ENCODE peak calls at places on chromosome 10, in five cellular contexts. B is A549; O is right cardiac atrium; J is CD4-positive, alpha-beta memory T cell; M is pancreas. N is an unnamed sample.

GRCh38 chr10:124447741-124448466 is 1.9 kb downstream of the NKX1-2 start:
- DNase-seq in B (no peak), O (no peak), J (no peak), M (peak), N (peak)

GRCh38 chr10:110151467-110151866 is 55.9 kb upstream of the MXI1 start:
- DNase-seq in B (no peak), O (no peak), J (no peak), M (peak), N (peak)

GRCh38 chr10:96721207-96721572 is 876 bp upstream of the PIK3AP1 start:
- DNase-seq in B (no peak), O (no peak), J (no peak), M (no peak), N (no peak)

GRCh38 chr10:5563237-5563961 is 38.6 kb downstream of the CALML3 start:
- DNase-seq in B (no peak), O (no peak), J (no peak), M (no peak), N (no peak)

GRCh38 chr10:112122827-112123226 is 60.7 kb downstream of the GPAM start:
- DNase-seq in B (no peak), O (no peak), J (no peak), M (no peak), N (no peak)

GRCh38 chr10:28111712-28112111 is 112.8 kb upstream of the ODAD2 start:
- DNase-seq in B (no peak), O (no peak), J (no peak), M (no peak), N (no peak)

GRCh38 chr10:5545778-5546710 is 21.3 kb downstream of the CALML3 start:
- DNase-seq in B (peak), O (peak), J (no peak), M (no peak), N (no peak)

GRCh38 chr10:59718246-59718645 is 8.6 kb upstream of the SLC16A9 start:
- DNase-seq in B (no peak), O (no peak), J (no peak), M (no peak), N (no peak)

GRCh38 chr10:32790483-32790882 is 167.5 kb downstream of the ITGB1 start:
- DNase-seq in B (no peak), O (no peak), J (no peak), M (no peak), N (no peak)

GRCh38 chr10:96387151-96387550 is 28.3 kb upstream of the OPALIN start:
- DNase-seq in B (no peak), O (no peak), J (no peak), M (no peak), N (no peak)

GRCh38 chr10:131684976-131685375 is 215.8 kb upstream of the PPP2R2D start:
- DNase-seq in B (no peak), O (no peak), J (no peak), M (no peak), N (no peak)

GRCh38 chr10:132517951-132518521 is 19.6 kb upstream of the INPP5A start:
- DNase-seq in B (no peak), O (no peak), J (no peak), M (peak), N (peak)

GRCh38 chr10:131858583-131859340 is 42.0 kb upstream of the PPP2R2D start:
- DNase-seq in B (no peak), O (no peak), J (no peak), M (no peak), N (no peak)

GRCh38 chr10:133377818-133378250 is 1.2 kb upstream of the PAOX start:
- DNase-seq in B (no peak), O (no peak), J (no peak), M (no peak), N (no peak)

GRCh38 chr10:24034571-24034970 is 174.4 kb upstream of the KIAA1217 start:
- DNase-seq in B (peak), O (peak), J (no peak), M (no peak), N (no peak)

GRCh38 chr10:103479135-103479534 is at the start of gene CALHM3:
- DNase-seq in B (peak), O (no peak), J (no peak), M (no peak), N (no peak)

GRCh38 chr10:235921-236320 is 100.7 kb downstream of the ZMYND11 start:
- DNase-seq in B (no peak), O (no peak), J (no peak), M (no peak), N (no peak)

GRCh38 chr10:24008164-24009066 is 200.5 kb upstream of the KIAA1217 start:
- DNase-seq in B (no peak), O (no peak), J (no peak), M (no peak), N (peak)

GRCh38 chr10:49268185-49268584 is 30.8 kb upstream of the C10orf71 start:
- DNase-seq in B (no peak), O (no peak), J (no peak), M (no peak), N (no peak)

GRCh38 chr10:133125901-133126300 is 34.1 kb upstream of the KNDC1 start:
- DNase-seq in B (no peak), O (no peak), J (no peak), M (peak), N (no peak)

GRCh38 chr10:31888442-31888841 is 40.2 kb downstream of the ARHGAP12 start:
- DNase-seq in B (no peak), O (no peak), J (no peak), M (no peak), N (no peak)

GRCh38 chr10:93186631-93187030 is 112.9 kb downstream of the CYP26A1 start:
- DNase-seq in B (no peak), O (no peak), J (no peak), M (no peak), N (no peak)

GRCh38 chr10:125479059-125479458 is 203.9 kb downstream of the TEX36 start:
- DNase-seq in B (no peak), O (no peak), J (no peak), M (no peak), N (no peak)

GRCh38 chr10:290026-290725 is 154.9 kb downstream of the ZMYND11 start:
- DNase-seq in B (no peak), O (no peak), J (no peak), M (no peak), N (no peak)

GRCh38 chr10:122463466-122464157 is 2.3 kb downstream of the HTRA1 start:
- DNase-seq in B (no peak), O (no peak), J (no peak), M (no peak), N (no peak)

GRCh38 chr10:102400061-102400460 is 4.6 kb downstream of the NFKB2 start:
- DNase-seq in B (no peak), O (no peak), J (no peak), M (peak), N (no peak)

GRCh38 chr10:81018898-81019890 is 481.5 kb downstream of the SH2D4B start:
- DNase-seq in B (peak), O (no peak), J (no peak), M (no peak), N (peak)

GRCh38 chr10:3107426-3107961 is 40.1 kb downstream of the PFKP start:
- DNase-seq in B (peak), O (peak), J (no peak), M (no peak), N (no peak)

GRCh38 chr10:32795598-32796183 is 162.3 kb downstream of the ITGB1 start:
- DNase-seq in B (peak), O (no peak), J (no peak), M (no peak), N (peak)

GRCh38 chr10:114397651-114398145 is 6.6 kb downstream of the AFAP1L2 start:
- DNase-seq in B (no peak), O (no peak), J (no peak), M (no peak), N (no peak)

GRCh38 chr10:70333268-70333667 is 49.2 kb downstream of the LRRC20 start:
- DNase-seq in B (no peak), O (no peak), J (no peak), M (no peak), N (no peak)

GRCh38 chr10:70331160-70331485 is 47.3 kb upstream of the NPFFR1 start:
- DNase-seq in B (no peak), O (no peak), J (no peak), M (no peak), N (no peak)

GRCh38 chr10:70330671-70331070 is 46.9 kb upstream of the NPFFR1 start:
- DNase-seq in B (no peak), O (no peak), J (no peak), M (no peak), N (no peak)

GRCh38 chr10:70328987-70329386 is 45.2 kb upstream of the NPFFR1 start:
- DNase-seq in B (no peak), O (no peak), J (no peak), M (no peak), N (no peak)

GRCh38 chr10:70331486-70332268 is 47.9 kb upstream of the NPFFR1 start:
- DNase-seq in B (peak), O (peak), J (peak), M (no peak), N (no peak)
- H3K4me3 ChIP-seq in B (no peak), O (no peak), J (no peak), M (no peak), N (no peak)

GRCh38 chr10:101230185-101230917 is 1.1 kb upstream of the LBX1 start:
- DNase-seq in B (no peak), O (no peak), J (no peak), M (no peak), N (no peak)
- H3K4me3 ChIP-seq in B (no peak), O (peak), J (no peak), M (no peak), N (peak)

GRCh38 chr10:87660484-87661133 is 931 bp downstream of the PAPSS2 start:
- DNase-seq in B (peak), O (peak), J (no peak), M (no peak), N (no peak)

GRCh38 chr10:87658383-87658795 is 1.3 kb upstream of the PAPSS2 start:
- DNase-seq in B (peak), O (no peak), J (no peak), M (no peak), N (no peak)

GRCh38 chr10:87659571-87660483 is at the start of gene PAPSS2:
- DNase-seq in B (peak), O (peak), J (no peak), M (peak), N (peak)

GRCh38 chr10:87657370-87657769 is 2.3 kb upstream of the PAPSS2 start:
- DNase-seq in B (peak), O (peak), J (no peak), M (no peak), N (no peak)

GRCh38 chr10:87658858-87659555 is 671 bp upstream of the PAPSS2 start:
- DNase-seq in B (peak), O (no peak), J (no peak), M (no peak), N (no peak)
- H3K4me3 ChIP-seq in B (peak), O (peak), J (no peak), M (peak), N (peak)

DNA sequence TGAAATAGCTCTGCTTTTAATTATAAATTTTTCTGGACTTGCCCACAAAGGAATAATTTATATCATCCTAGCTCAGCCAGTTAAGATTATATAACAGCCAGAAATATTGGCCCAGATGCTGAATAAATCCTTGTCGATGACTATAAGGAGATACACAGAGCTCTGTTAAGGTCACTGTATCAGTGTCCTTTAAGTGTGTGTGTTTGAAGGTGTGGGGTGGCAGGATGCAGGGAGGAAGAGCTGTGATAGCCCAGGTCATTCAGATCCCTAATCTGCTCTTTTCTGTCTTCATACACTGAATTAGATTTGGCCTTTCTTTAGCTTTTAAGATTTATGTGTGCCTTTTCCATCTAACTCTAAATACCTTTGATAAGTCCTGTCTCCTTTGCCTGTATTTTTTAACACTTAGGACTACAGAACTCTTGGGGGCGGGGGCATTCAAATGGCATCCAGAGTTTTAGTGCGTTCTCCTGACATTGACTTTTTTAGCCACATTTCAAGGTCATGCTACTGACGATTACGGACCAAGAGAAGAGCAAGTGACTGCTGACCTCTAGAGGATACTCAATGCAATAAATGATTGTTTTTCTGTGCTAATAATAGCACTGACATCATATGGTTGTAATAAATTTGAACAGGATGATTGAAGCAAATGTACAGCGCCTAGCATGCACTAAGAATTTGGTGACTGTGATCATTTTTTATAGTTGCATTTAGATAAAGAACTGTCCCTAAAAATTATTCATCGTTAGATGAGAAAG is 172.3 kb downstream of the CACNB2 start:
- DNase-seq in B (peak), O (no peak), J (no peak), M (no peak), N (peak)
- H3K4me3 ChIP-seq in B (no peak), O (no peak), J (no peak), M (peak), N (no peak)

GRCh38 chr10:126931548-126931947 is 26.3 kb downstream of the DOCK1 start:
- DNase-seq in B (no peak), O (no peak), J (no peak), M (no peak), N (no peak)
- H3K4me3 ChIP-seq in B (no peak), O (peak), J (no peak), M (no peak), N (no peak)

GRCh38 chr10:121282797-121283515 is 315.3 kb downstream of the FGFR2 start:
- DNase-seq in B (no peak), O (no peak), J (no peak), M (no peak), N (no peak)

GRCh38 chr10:121281576-121281975 is 316.7 kb downstream of the FGFR2 start:
- DNase-seq in B (no peak), O (no peak), J (no peak), M (no peak), N (no peak)

GRCh38 chr10:121285797-121286196 is 312.4 kb downstream of the FGFR2 start:
- DNase-seq in B (no peak), O (no peak), J (no peak), M (no peak), N (no peak)

GRCh38 chr10:121284952-121285351 is 313.3 kb downstream of the FGFR2 start:
- DNase-seq in B (no peak), O (no peak), J (no peak), M (no peak), N (no peak)

GRCh38 chr10:121282264-121282663 is 316.0 kb downstream of the FGFR2 start:
- DNase-seq in B (no peak), O (no peak), J (no peak), M (no peak), N (no peak)
- H3K4me3 ChIP-seq in B (no peak), O (no peak), J (no peak), M (no peak), N (no peak)

GRCh38 chr10:17003666-17004065 is 125.9 kb downstream of the CUBN start:
- DNase-seq in B (no peak), O (no peak), J (peak), M (no peak), N (no peak)

GRCh38 chr10:17006631-17007161 is 122.9 kb downstream of the CUBN start:
- DNase-seq in B (no peak), O (peak), J (no peak), M (no peak), N (no peak)

GRCh38 chr10:17005621-17006566 is 123.7 kb downstream of the CUBN start:
- DNase-seq in B (no peak), O (no peak), J (no peak), M (no peak), N (no peak)

GRCh38 chr10:17003151-17003550 is 126.5 kb downstream of the CUBN start:
- DNase-seq in B (no peak), O (no peak), J (peak), M (no peak), N (no peak)

DNA sequence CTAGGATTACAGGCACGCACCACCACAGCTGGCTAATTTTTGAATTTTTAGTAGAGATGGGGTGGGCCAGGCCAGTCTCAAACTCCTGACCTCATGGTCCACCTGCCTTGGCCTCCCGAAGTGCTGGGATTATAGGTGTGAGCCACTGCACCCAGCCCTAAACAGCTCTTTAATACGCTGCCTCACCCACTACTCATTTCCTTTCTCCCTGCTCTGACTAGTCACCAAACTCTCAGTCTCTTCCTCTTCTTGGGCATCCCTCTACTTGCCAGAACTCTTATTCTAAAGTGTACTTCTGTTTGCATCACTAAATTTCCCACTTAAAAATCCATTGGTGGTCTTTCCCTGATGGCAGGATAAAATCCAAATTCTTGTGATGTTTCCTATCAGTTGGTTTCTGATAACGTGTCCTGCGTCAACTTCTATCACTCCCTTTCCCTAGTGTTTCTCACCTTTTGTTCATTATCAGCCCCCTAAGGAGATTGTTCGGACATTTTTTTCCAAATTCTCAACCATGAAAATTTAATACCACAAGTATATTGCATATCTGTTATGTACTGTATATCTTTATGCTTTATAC is 124.7 kb downstream of the CUBN start:
- DNase-seq in B (no peak), O (no peak), J (no peak), M (no peak), N (no peak)
- H3K4me3 ChIP-seq in B (no peak), O (no peak), J (no peak), M (no peak), N (no peak)

GRCh38 chr10:30500963-30501504 is 67.0 kb downstream of the MAP3K8 start:
- DNase-seq in B (no peak), O (no peak), J (no peak), M (no peak), N (no peak)

GRCh38 chr10:30499816-30500215 is 65.8 kb downstream of the MAP3K8 start:
- DNase-seq in B (no peak), O (no peak), J (no peak), M (no peak), N (no peak)

GRCh38 chr10:30500534-30500933 is 66.5 kb downstream of the MAP3K8 start:
- DNase-seq in B (no peak), O (no peak), J (no peak), M (no peak), N (no peak)

GRCh38 chr10:30503700-30504462 is 69.9 kb downstream of the MAP3K8 start:
- DNase-seq in B (no peak), O (no peak), J (no peak), M (no peak), N (no peak)

DNA sequence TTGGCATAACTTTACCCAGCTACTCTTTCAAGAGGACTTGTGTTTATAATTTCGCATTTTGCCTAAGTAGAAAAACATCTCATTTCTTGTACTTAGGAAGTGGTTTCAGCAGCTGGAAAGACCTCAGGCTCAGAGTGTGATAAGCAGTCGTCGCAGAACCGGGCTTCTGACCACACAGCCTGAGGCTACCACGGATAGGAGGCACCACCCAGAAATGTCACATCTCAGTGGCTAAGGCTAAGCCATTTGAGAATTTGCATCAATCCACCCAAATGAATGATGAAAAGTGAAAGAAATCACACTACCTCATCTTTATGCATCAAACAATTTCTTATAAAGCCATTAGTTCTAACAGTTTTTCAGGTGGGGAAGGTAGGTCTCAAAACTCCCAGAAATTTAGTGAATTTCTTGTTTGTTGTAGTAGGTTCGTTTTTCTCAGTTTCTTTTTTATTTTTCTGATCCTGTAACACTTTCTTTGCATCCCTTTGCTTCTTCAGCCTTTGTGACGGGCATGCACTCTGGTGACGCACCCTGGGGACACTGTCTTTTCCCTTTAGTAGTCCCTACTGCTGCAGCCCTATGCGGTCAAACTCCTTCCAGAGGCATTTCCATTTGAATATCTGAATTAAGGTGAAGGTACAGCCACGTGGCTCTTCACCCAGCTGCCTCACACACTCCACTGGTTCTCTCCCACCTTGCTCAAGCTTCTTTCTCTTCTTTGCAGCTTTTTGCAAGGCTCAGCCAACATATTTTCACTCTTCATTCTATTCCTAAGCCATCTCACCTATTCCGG is 68.5 kb downstream of the MAP3K8 start:
- DNase-seq in B (no peak), O (peak), J (no peak), M (no peak), N (no peak)
- H3K4me3 ChIP-seq in B (no peak), O (no peak), J (no peak), M (no peak), N (no peak)

N was measured in neural progenitor cell.